ENCODE peak calls at places on chromosomes 1 and 21, in four cellular contexts. H is A549, S is endothelial cell of umbilical vein, Y is K562. P is an unnamed sample.

GRCh38 chr1:185453496-185454192 is 136.6 kb upstream of the IVNS1ABP start:
- DNase-seq in H (peak), S (no peak), Y (no peak), P (no peak)

GRCh38 chr1:160629286-160630210 is 17.3 kb downstream of the SLAMF1 start:
- DNase-seq in H (no peak), S (no peak), Y (no peak), P (no peak)

GRCh38 chr1:180611016-180611930 is 20.5 kb upstream of the XPR1 start:
- DNase-seq in H (no peak), S (peak), Y (peak), P (peak)

GRCh38 chr1:163357378-163357777 is 35.6 kb downstream of the NUF2 start:
- DNase-seq in H (no peak), S (peak), Y (no peak), P (no peak)

GRCh38 chr1:79847715-79848114 is 841.2 kb upstream of the ADGRL4 start:
- DNase-seq in H (no peak), S (no peak), Y (no peak), P (no peak)

GRCh38 chr1:174039069-174039468 is 16.9 kb upstream of the RC3H1 start:
- DNase-seq in H (no peak), S (no peak), Y (no peak), P (no peak)

GRCh38 chr1:84632975-84633427 is 57.3 kb downstream of the SSX2IP start:
- DNase-seq in H (peak), S (peak), Y (no peak), P (no peak)

GRCh38 chr1:225617479-225617878 is 35.4 kb downstream of the ENAH start:
- DNase-seq in H (no peak), S (no peak), Y (no peak), P (no peak)

GRCh38 chr1:93746423-93746822 is 64.8 kb upstream of the BCAR3 start:
- DNase-seq in H (no peak), S (no peak), Y (no peak), P (no peak)

GRCh38 chr1:19096036-19096833 is 113.8 kb downstream of the UBR4 start:
- DNase-seq in H (peak), S (peak), Y (no peak), P (peak)
- TF ChIP-seq CTCF in H (peak), S (peak), Y (peak), P (peak)

DNA sequence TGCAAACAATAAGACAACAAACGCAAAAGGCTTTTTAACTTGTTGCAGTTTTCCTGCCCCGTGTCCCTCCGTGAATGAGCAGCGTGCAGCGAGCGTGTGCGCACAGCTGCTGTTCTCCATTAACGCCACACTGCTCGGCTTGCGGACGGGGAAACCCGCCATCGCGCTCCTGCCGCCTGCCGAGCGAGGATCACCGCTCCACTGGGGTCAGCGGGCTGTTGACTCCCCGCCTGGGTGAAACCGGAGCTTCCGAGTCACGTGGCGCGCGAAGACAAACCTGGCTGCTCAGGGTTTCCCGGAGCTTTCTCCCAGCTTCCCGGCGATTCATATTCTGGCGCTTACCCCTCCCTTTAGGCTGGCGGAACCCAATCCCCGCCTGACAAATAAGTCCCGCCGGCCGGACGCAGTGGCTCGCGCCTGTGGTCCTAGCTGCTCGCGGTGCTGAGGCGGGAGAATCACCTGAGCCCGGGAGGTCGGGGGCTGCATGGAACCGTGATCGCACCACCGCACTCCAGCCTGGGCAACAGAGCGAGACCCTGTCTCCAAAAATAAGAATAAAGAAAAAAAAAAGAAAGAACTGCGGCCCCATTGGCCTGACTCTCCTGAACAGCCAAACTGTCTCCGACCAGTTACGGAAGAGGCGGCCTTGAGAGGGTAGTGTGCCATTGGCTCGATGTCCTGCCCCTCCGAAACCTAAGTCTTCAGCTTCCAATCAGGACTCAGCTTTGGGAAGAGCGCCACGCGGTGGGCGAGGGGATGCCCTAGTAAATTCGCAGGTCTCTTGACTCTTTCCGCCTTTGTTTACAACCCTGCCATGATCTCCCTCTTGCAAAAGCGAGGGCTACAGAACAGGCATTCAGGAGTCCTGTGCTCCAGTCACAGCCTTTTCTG is at the start of gene CREB3L4:
- DNase-seq in H (peak), S (peak), Y (peak), P (peak)
- TF ChIP-seq POLR2A in H (peak), S (peak), Y (peak), P (peak)

DNA sequence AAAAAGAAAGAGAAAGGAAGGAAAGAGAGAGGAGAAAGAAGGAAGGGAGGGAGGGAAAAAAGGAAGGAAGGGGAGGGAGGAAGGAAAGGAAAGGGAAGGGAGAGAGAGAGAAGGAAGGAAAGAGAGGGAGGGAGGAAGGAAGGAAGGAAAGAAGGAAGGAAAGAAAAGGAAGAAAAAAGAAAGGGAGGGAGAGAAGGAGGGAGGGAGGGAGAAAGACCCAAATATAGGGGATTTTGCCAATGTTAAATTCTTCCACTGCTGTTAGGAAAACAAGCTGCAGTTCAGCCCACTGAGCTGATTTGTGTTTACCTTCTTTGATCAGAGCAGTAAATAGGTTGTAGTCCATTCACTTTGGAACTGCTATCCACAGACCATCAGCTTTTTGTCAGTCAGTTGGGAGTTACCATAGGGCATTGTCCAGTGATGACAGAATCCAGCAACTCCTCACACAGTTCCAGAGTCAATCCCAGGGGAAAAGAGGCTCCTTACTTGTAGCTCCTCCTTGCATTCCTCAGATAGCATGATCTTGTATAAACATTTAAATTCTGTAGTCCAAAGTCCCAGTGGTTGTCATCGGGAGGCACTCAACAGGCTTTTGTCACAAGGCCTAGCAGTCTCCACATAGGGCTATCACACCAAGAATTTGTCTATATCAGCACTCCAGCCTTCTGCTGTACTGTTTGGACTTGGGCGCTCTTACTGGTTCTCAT is 13.5 kb upstream of the PPP1R8 start:
- DNase-seq in H (peak), S (no peak), Y (no peak), P (no peak)
- TF ChIP-seq MAX in H (no peak), S (no peak), Y (no peak), P (no peak)

GRCh38 chr21:41816583-41817165 is 49.8 kb upstream of the RIPK4 start:
- DNase-seq in H (peak), S (peak), Y (peak), P (peak)
- TF ChIP-seq CTCF in H (peak), S (peak), Y (peak), P (peak)

GRCh38 chr1:194161591-194161990 is 975.2 kb upstream of the B3GALT2 start:
- DNase-seq in H (no peak), S (no peak), Y (no peak), P (no peak)

GRCh38 chr1:194167956-194168355 is 981.5 kb upstream of the B3GALT2 start:
- DNase-seq in H (no peak), S (no peak), Y (no peak), P (no peak)

GRCh38 chr1:194159941-194160340 is 973.5 kb upstream of the B3GALT2 start:
- DNase-seq in H (peak), S (peak), Y (no peak), P (no peak)

GRCh38 chr1:194164755-194165154 is 978.3 kb upstream of the B3GALT2 start:
- DNase-seq in H (no peak), S (no peak), Y (no peak), P (no peak)
- TF ChIP-seq POLR2A in H (no peak), S (no peak), Y (no peak), P (no peak)

GRCh38 chr1:114152211-114153050 is 1.2 kb downstream of the SYT6 start:
- DNase-seq in H (peak), S (peak), Y (no peak), P (peak)

GRCh38 chr1:114154963-114155322 is 1.3 kb upstream of the SYT6 start:
- DNase-seq in H (no peak), S (peak), Y (no peak), P (peak)

GRCh38 chr1:114154146-114154962 is 685 bp upstream of the SYT6 start:
- DNase-seq in H (no peak), S (peak), Y (peak), P (no peak)

GRCh38 chr1:114153051-114153620 is 533 bp downstream of the SYT6 start:
- DNase-seq in H (no peak), S (no peak), Y (no peak), P (no peak)

DNA sequence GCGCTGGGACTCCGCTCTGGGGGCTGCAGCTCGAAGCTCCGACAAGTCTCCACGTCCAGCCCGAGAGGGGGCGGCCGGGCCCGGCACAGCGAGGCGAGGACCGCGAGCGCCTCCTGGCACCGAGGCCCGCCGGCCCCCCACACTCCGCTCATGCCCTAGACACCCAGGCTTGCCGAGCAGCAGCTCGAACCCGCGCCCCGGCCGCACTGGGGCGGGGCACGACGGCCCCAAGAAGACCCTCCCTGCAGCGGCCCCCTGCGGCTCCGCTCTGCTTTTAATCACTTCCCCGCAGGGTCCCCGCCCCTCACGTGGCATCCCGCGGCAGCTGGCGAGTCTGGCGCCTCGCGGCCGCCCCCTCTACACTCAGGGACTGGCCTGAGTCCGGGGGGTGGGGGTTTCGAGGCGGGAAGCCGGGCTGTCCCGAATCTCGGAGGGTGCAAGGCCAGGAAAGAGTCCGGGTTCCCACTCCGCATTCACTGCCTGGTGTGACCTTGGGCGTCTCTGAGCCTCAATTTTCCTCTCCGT is at the start of gene SYT6:
- DNase-seq in H (no peak), S (no peak), Y (no peak), P (no peak)
- TF ChIP-seq MAX in H (no peak), S (no peak), Y (no peak), P (no peak)

P was measured in NB4.